ENCODE peak calls at places on chromosome 1, in five cellular contexts. L is effector memory CD4-positive, alpha-beta T cell; W is Ammon's horn; M is glomerular endothelial cell; V is DMS79 treated with DMSO at 0.1 percent for 48 hours. H is an unnamed sample.

GRCh38 chr1:66436378-66437135 is 97.4 kb upstream of the SGIP1 start:
- DNase-seq in L (peak; percentile 16), W (no peak), M (no peak), V (no peak), H (peak; percentile 90)

GRCh38 chr1:113905435-113905861 is 322 bp downstream of the DCLRE1B start:
- DNase-seq in L (no peak), W (no peak), M (no peak), V (no peak), H (peak; percentile 53)

GRCh38 chr1:223308141-223308540 is 55.8 kb downstream of the SUSD4 start:
- DNase-seq in L (no peak), W (no peak), M (no peak), V (no peak), H (no peak)

GRCh38 chr1:155463865-155464264 is 98.7 kb downstream of the ASH1L start:
- DNase-seq in L (no peak), W (no peak), M (no peak), V (no peak), H (peak; percentile 74)

GRCh38 chr1:230026572-230026971 is 40.5 kb upstream of the GALNT2 start:
- DNase-seq in L (no peak), W (no peak), M (no peak), V (no peak), H (peak; percentile 12)

GRCh38 chr1:195597929-195598328 is 1010.3 kb downstream of the KCNT2 start:
- DNase-seq in L (no peak), W (no peak), M (no peak), V (no peak), H (no peak)

GRCh38 chr1:111656093-111657017 is 36.8 kb downstream of the RAP1A start:
- DNase-seq in L (no peak), W (peak; percentile 71), M (peak; percentile 37), V (peak; percentile 7), H (peak; percentile 66)

GRCh38 chr1:94578856-94579255 is 37.3 kb upstream of the F3 start:
- DNase-seq in L (no peak), W (no peak), M (no peak), V (no peak), H (no peak)

GRCh38 chr1:147389532-147390184 is 147.2 kb downstream of the CHD1L start:
- DNase-seq in L (no peak), W (peak; percentile 54), M (peak; percentile 9), V (peak; percentile 31), H (peak; percentile 54)

GRCh38 chr1:240878631-240879030 is 266.7 kb upstream of the GREM2 start:
- DNase-seq in L (no peak), W (no peak), M (no peak), V (no peak), H (no peak)

GRCh38 chr1:107365874-107366273 is 225.0 kb downstream of the NTNG1 start:
- DNase-seq in L (no peak), W (no peak), M (no peak), V (no peak), H (no peak)

GRCh38 chr1:240169188-240169587 is 77.5 kb downstream of the FMN2 start:
- DNase-seq in L (no peak), W (no peak), M (no peak), V (no peak), H (peak; percentile 16)

GRCh38 chr1:18256318-18257235 is 149.0 kb downstream of the IGSF21 start:
- DNase-seq in L (no peak), W (peak; percentile 12), M (no peak), V (no peak), H (peak; percentile 41)

GRCh38 chr1:209349372-209350324 is 233.9 kb upstream of the CAMK1G start:
- DNase-seq in L (no peak), W (no peak), M (no peak), V (peak; percentile 18), H (peak; percentile 70)

H was measured in kidney tubule cell.